ENCODE peak calls at places on chromosomes 1 and 21, in seven cellular contexts. One of them, this sample, is unnamed.

GRCh38 chr1:53276902-53277281 is 38.6 kb upstream of the MAGOH start:
- DNase-seq in stimulated activated CD8-positive, alpha-beta memory T cell treated with anti-CD3 and anti-CD28 coated beads, Interleukin-4, amount 100 ng/mL, for 1 hour: no peak
- DNase-seq in left lung: no peak
- DNase-seq in tibial nerve: no peak
- DNase-seq in LoVo: no peak
- DNase-seq in astrocyte: no peak
- DNase-seq in stromal cell of bone marrow: no peak
- DNase-seq in this sample: no peak

GRCh38 chr1:38804062-38804886 is 55.3 kb downstream of the RRAGC start:
- DNase-seq in stimulated activated CD8-positive, alpha-beta memory T cell treated with anti-CD3 and anti-CD28 coated beads, Interleukin-4, amount 100 ng/mL, for 1 hour: no peak
- DNase-seq in left lung: no peak
- DNase-seq in tibial nerve: no peak
- DNase-seq in LoVo: no peak
- DNase-seq in astrocyte: no peak
- DNase-seq in stromal cell of bone marrow: no peak
- DNase-seq in this sample: no peak

GRCh38 chr1:70486676-70487470 is 75.8 kb downstream of the CTH start:
- DNase-seq in stimulated activated CD8-positive, alpha-beta memory T cell treated with anti-CD3 and anti-CD28 coated beads, Interleukin-4, amount 100 ng/mL, for 1 hour: no peak
- DNase-seq in left lung: no peak
- DNase-seq in tibial nerve: no peak
- DNase-seq in LoVo: no peak
- DNase-seq in astrocyte: peak; percentile 95
- DNase-seq in stromal cell of bone marrow: peak; percentile 57
- DNase-seq in this sample: no peak

GRCh38 chr1:221765527-221765926 is 23.6 kb upstream of the DUSP10 start:
- DNase-seq in stimulated activated CD8-positive, alpha-beta memory T cell treated with anti-CD3 and anti-CD28 coated beads, Interleukin-4, amount 100 ng/mL, for 1 hour: no peak
- DNase-seq in left lung: no peak
- DNase-seq in tibial nerve: no peak
- DNase-seq in LoVo: no peak
- DNase-seq in astrocyte: no peak
- DNase-seq in stromal cell of bone marrow: no peak
- DNase-seq in this sample: no peak

GRCh38 chr1:222665964-222666363 is 46.3 kb downstream of the AIDA start:
- DNase-seq in stimulated activated CD8-positive, alpha-beta memory T cell treated with anti-CD3 and anti-CD28 coated beads, Interleukin-4, amount 100 ng/mL, for 1 hour: no peak
- DNase-seq in left lung: no peak
- DNase-seq in tibial nerve: no peak
- DNase-seq in LoVo: no peak
- DNase-seq in astrocyte: no peak
- DNase-seq in stromal cell of bone marrow: no peak
- DNase-seq in this sample: no peak

GRCh38 chr1:208977861-208978260 is 605.7 kb upstream of the CAMK1G start:
- DNase-seq in stimulated activated CD8-positive, alpha-beta memory T cell treated with anti-CD3 and anti-CD28 coated beads, Interleukin-4, amount 100 ng/mL, for 1 hour: no peak
- DNase-seq in left lung: no peak
- DNase-seq in tibial nerve: no peak
- DNase-seq in LoVo: no peak
- DNase-seq in astrocyte: no peak
- DNase-seq in stromal cell of bone marrow: peak; percentile 20
- DNase-seq in this sample: no peak

GRCh38 chr21:46062471-46063211 is 35.3 kb upstream of the COL6A2 start:
- DNase-seq in stimulated activated CD8-positive, alpha-beta memory T cell treated with anti-CD3 and anti-CD28 coated beads, Interleukin-4, amount 100 ng/mL, for 1 hour: no peak
- DNase-seq in left lung: peak; percentile 13
- DNase-seq in tibial nerve: no peak
- DNase-seq in LoVo: no peak
- DNase-seq in astrocyte: no peak
- DNase-seq in stromal cell of bone marrow: no peak
- DNase-seq in this sample: no peak

GRCh38 chr1:182062223-182062622 is 711 bp upstream of the ZNF648 start:
- DNase-seq in stimulated activated CD8-positive, alpha-beta memory T cell treated with anti-CD3 and anti-CD28 coated beads, Interleukin-4, amount 100 ng/mL, for 1 hour: no peak
- DNase-seq in left lung: no peak
- DNase-seq in tibial nerve: no peak
- DNase-seq in LoVo: no peak
- DNase-seq in astrocyte: no peak
- DNase-seq in stromal cell of bone marrow: no peak
- DNase-seq in this sample: no peak

GRCh38 chr1:53642215-53642555 is 96.8 kb downstream of the GLIS1 start:
- DNase-seq in stimulated activated CD8-positive, alpha-beta memory T cell treated with anti-CD3 and anti-CD28 coated beads, Interleukin-4, amount 100 ng/mL, for 1 hour: no peak
- DNase-seq in left lung: no peak
- DNase-seq in tibial nerve: no peak
- DNase-seq in LoVo: no peak
- DNase-seq in astrocyte: no peak
- DNase-seq in stromal cell of bone marrow: no peak
- DNase-seq in this sample: no peak

GRCh38 chr1:27879374-27880082 is 7.2 kb downstream of the THEMIS2 start:
- DNase-seq in stimulated activated CD8-positive, alpha-beta memory T cell treated with anti-CD3 and anti-CD28 coated beads, Interleukin-4, amount 100 ng/mL, for 1 hour: no peak
- DNase-seq in left lung: no peak
- DNase-seq in tibial nerve: no peak
- DNase-seq in LoVo: no peak
- DNase-seq in astrocyte: no peak
- DNase-seq in stromal cell of bone marrow: no peak
- DNase-seq in this sample: no peak

GRCh38 chr1:22918644-22919043 is 54.0 kb downstream of the LACTBL1 start:
- DNase-seq in stimulated activated CD8-positive, alpha-beta memory T cell treated with anti-CD3 and anti-CD28 coated beads, Interleukin-4, amount 100 ng/mL, for 1 hour: no peak
- DNase-seq in left lung: no peak
- DNase-seq in tibial nerve: no peak
- DNase-seq in LoVo: no peak
- DNase-seq in astrocyte: no peak
- DNase-seq in stromal cell of bone marrow: no peak
- DNase-seq in this sample: no peak

GRCh38 chr1:1128454-1129139 is 12.7 kb upstream of the C1orf159 start:
- DNase-seq in stimulated activated CD8-positive, alpha-beta memory T cell treated with anti-CD3 and anti-CD28 coated beads, Interleukin-4, amount 100 ng/mL, for 1 hour: no peak
- DNase-seq in left lung: no peak
- DNase-seq in tibial nerve: no peak
- DNase-seq in LoVo: no peak
- DNase-seq in astrocyte: no peak
- DNase-seq in stromal cell of bone marrow: no peak
- DNase-seq in this sample: peak; percentile 70

GRCh38 chr1:9376886-9377333 is 84.2 kb downstream of the SPSB1 start:
- DNase-seq in stimulated activated CD8-positive, alpha-beta memory T cell treated with anti-CD3 and anti-CD28 coated beads, Interleukin-4, amount 100 ng/mL, for 1 hour: no peak
- DNase-seq in left lung: no peak
- DNase-seq in tibial nerve: peak; percentile 69
- DNase-seq in LoVo: no peak
- DNase-seq in astrocyte: peak; percentile 78
- DNase-seq in stromal cell of bone marrow: peak; percentile 17
- DNase-seq in this sample: no peak

GRCh38 chr1:66265268-66265667 is 268.7 kb upstream of the SGIP1 start:
- DNase-seq in stimulated activated CD8-positive, alpha-beta memory T cell treated with anti-CD3 and anti-CD28 coated beads, Interleukin-4, amount 100 ng/mL, for 1 hour: no peak
- DNase-seq in left lung: no peak
- DNase-seq in tibial nerve: no peak
- DNase-seq in LoVo: no peak
- DNase-seq in astrocyte: no peak
- DNase-seq in stromal cell of bone marrow: no peak
- DNase-seq in this sample: no peak

GRCh38 chr1:102463328-102463727 is 466.6 kb upstream of the OLFM3 start:
- DNase-seq in stimulated activated CD8-positive, alpha-beta memory T cell treated with anti-CD3 and anti-CD28 coated beads, Interleukin-4, amount 100 ng/mL, for 1 hour: no peak
- DNase-seq in left lung: no peak
- DNase-seq in tibial nerve: no peak
- DNase-seq in LoVo: no peak
- DNase-seq in astrocyte: no peak
- DNase-seq in stromal cell of bone marrow: no peak
- DNase-seq in this sample: no peak

GRCh38 chr1:233721003-233721595 is 107.2 kb downstream of the KCNK1 start:
- DNase-seq in stimulated activated CD8-positive, alpha-beta memory T cell treated with anti-CD3 and anti-CD28 coated beads, Interleukin-4, amount 100 ng/mL, for 1 hour: no peak
- DNase-seq in left lung: no peak
- DNase-seq in tibial nerve: no peak
- DNase-seq in LoVo: no peak
- DNase-seq in astrocyte: no peak
- DNase-seq in stromal cell of bone marrow: no peak
- DNase-seq in this sample: peak; percentile 4

GRCh38 chr1:90821152-90821792 is 104.2 kb upstream of the BARHL2 start:
- DNase-seq in stimulated activated CD8-positive, alpha-beta memory T cell treated with anti-CD3 and anti-CD28 coated beads, Interleukin-4, amount 100 ng/mL, for 1 hour: no peak
- DNase-seq in left lung: no peak
- DNase-seq in tibial nerve: no peak
- DNase-seq in LoVo: peak; percentile 40
- DNase-seq in astrocyte: no peak
- DNase-seq in stromal cell of bone marrow: no peak
- DNase-seq in this sample: peak; percentile 4

GRCh38 chr1:208233546-208233945 is 10.6 kb downstream of the PLXNA2 start:
- DNase-seq in stimulated activated CD8-positive, alpha-beta memory T cell treated with anti-CD3 and anti-CD28 coated beads, Interleukin-4, amount 100 ng/mL, for 1 hour: no peak
- DNase-seq in left lung: peak; percentile 77
- DNase-seq in tibial nerve: no peak
- DNase-seq in LoVo: no peak
- DNase-seq in astrocyte: no peak
- DNase-seq in stromal cell of bone marrow: no peak
- DNase-seq in this sample: peak; percentile 47

GRCh38 chr1:16986596-16987361 is 6.4 kb upstream of the MFAP2 start:
- DNase-seq in stimulated activated CD8-positive, alpha-beta memory T cell treated with anti-CD3 and anti-CD28 coated beads, Interleukin-4, amount 100 ng/mL, for 1 hour: no peak
- DNase-seq in left lung: no peak
- DNase-seq in tibial nerve: no peak
- DNase-seq in LoVo: no peak
- DNase-seq in astrocyte: no peak
- DNase-seq in stromal cell of bone marrow: no peak
- DNase-seq in this sample: no peak

GRCh38 chr1:188735567-188735966 is 1742.1 kb downstream of the BRINP3 start:
- DNase-seq in stimulated activated CD8-positive, alpha-beta memory T cell treated with anti-CD3 and anti-CD28 coated beads, Interleukin-4, amount 100 ng/mL, for 1 hour: no peak
- DNase-seq in left lung: no peak
- DNase-seq in tibial nerve: no peak
- DNase-seq in LoVo: no peak
- DNase-seq in astrocyte: no peak
- DNase-seq in stromal cell of bone marrow: no peak
- DNase-seq in this sample: peak; percentile 2

GRCh38 chr1:6083801-6084467 is 38.2 kb downstream of the KCNAB2 start:
- DNase-seq in stimulated activated CD8-positive, alpha-beta memory T cell treated with anti-CD3 and anti-CD28 coated beads, Interleukin-4, amount 100 ng/mL, for 1 hour: no peak
- DNase-seq in left lung: no peak
- DNase-seq in tibial nerve: no peak
- DNase-seq in LoVo: no peak
- DNase-seq in astrocyte: peak; percentile 37
- DNase-seq in stromal cell of bone marrow: no peak
- DNase-seq in this sample: no peak

GRCh38 chr21:44332383-44332782 is 6.8 kb downstream of the CFAP410 start:
- DNase-seq in stimulated activated CD8-positive, alpha-beta memory T cell treated with anti-CD3 and anti-CD28 coated beads, Interleukin-4, amount 100 ng/mL, for 1 hour: no peak
- DNase-seq in left lung: no peak
- DNase-seq in tibial nerve: no peak
- DNase-seq in LoVo: no peak
- DNase-seq in astrocyte: no peak
- DNase-seq in stromal cell of bone marrow: no peak
- DNase-seq in this sample: no peak

GRCh38 chr1:237018896-237019295 is 14.7 kb upstream of the MT1HL1 start:
- DNase-seq in stimulated activated CD8-positive, alpha-beta memory T cell treated with anti-CD3 and anti-CD28 coated beads, Interleukin-4, amount 100 ng/mL, for 1 hour: no peak
- DNase-seq in left lung: no peak
- DNase-seq in tibial nerve: no peak
- DNase-seq in LoVo: no peak
- DNase-seq in astrocyte: no peak
- DNase-seq in stromal cell of bone marrow: no peak
- DNase-seq in this sample: no peak

GRCh38 chr1:19086176-19086875 is 123.7 kb downstream of the UBR4 start:
- DNase-seq in stimulated activated CD8-positive, alpha-beta memory T cell treated with anti-CD3 and anti-CD28 coated beads, Interleukin-4, amount 100 ng/mL, for 1 hour: no peak
- DNase-seq in left lung: peak; percentile 63
- DNase-seq in tibial nerve: no peak
- DNase-seq in LoVo: no peak
- DNase-seq in astrocyte: no peak
- DNase-seq in stromal cell of bone marrow: no peak
- DNase-seq in this sample: no peak